ENCODE peak calls at places on chromosomes 3 and 15, in seven cellular contexts. Z is C1 segment of cervical spinal cord; X is mesothelial cell of epicardium; W is posterior cingulate gyrus; R is naive thymus-derived CD4-positive, alpha-beta T cell; D is tibial nerve; U is effector CD4-positive, alpha-beta T cell. F is an unnamed sample.

GRCh38 chr3:64122476-64122875 is 99.2 kb upstream of the PSMD6 start:
- DNase-seq in Z (no peak), X (no peak), W (no peak), R (no peak), D (no peak), U (no peak), F (no peak)

GRCh38 chr15:74543583-74543982 is 2.6 kb downstream of the ARID3B start:
- DNase-seq in Z (no peak), X (no peak), W (no peak), R (peak; percentile 43), D (no peak), U (peak; percentile 3), F (no peak)

GRCh38 chr3:86954226-86954625 is 36.7 kb downstream of the VGLL3 start:
- DNase-seq in Z (no peak), X (no peak), W (no peak), R (no peak), D (no peak), U (no peak), F (no peak)

GRCh38 chr15:71512281-71513016 is 297.9 kb upstream of the NR2E3 start:
- DNase-seq in Z (no peak), X (no peak), W (no peak), R (no peak), D (no peak), U (no peak), F (no peak)

GRCh38 chr3:197522881-197523342 is 32.9 kb downstream of the BDH1 start:
- DNase-seq in Z (no peak), X (no peak), W (no peak), R (no peak), D (no peak), U (no peak), F (no peak)

GRCh38 chr3:98003306-98003969 is 31.2 kb upstream of the RIOX2 start:
- DNase-seq in Z (no peak), X (no peak), W (no peak), R (no peak), D (no peak), U (no peak), F (no peak)

GRCh38 chr15:88648357-88649214 is 9.8 kb downstream of the ISG20 start:
- DNase-seq in Z (no peak), X (peak; percentile 25), W (no peak), R (peak; percentile 45), D (peak; percentile 6), U (no peak), F (peak; percentile 55)

GRCh38 chr3:123951522-123952447 is 9.2 kb downstream of the CCDC14 start:
- DNase-seq in Z (no peak), X (no peak), W (no peak), R (no peak), D (no peak), U (no peak), F (no peak)

GRCh38 chr3:126104028-126104635 is 20.2 kb upstream of the SLC41A3 start:
- DNase-seq in Z (no peak), X (peak; percentile 31), W (no peak), R (no peak), D (no peak), U (no peak), F (peak; percentile 55)

GRCh38 chr15:45660231-45660979 is 25.6 kb downstream of the SQOR start:
- DNase-seq in Z (no peak), X (no peak), W (no peak), R (no peak), D (peak; percentile 24), U (no peak), F (no peak)

GRCh38 chr15:43204016-43204901 is 16.6 kb downstream of the EPB42 start:
- DNase-seq in Z (no peak), X (no peak), W (peak; percentile 40), R (peak; percentile 31), D (peak; percentile 55), U (peak; percentile 24), F (no peak)

GRCh38 chr3:49674491-49674983 is 386 bp downstream of the APEH start:
- DNase-seq in Z (no peak), X (no peak), W (no peak), R (peak; percentile 48), D (no peak), U (peak; percentile 16), F (no peak)

GRCh38 chr3:59240856-59241255 is 191.0 kb upstream of the CFAP20DC start:
- DNase-seq in Z (no peak), X (no peak), W (no peak), R (no peak), D (no peak), U (no peak), F (no peak)

GRCh38 chr3:148710665-148711064 is 13.0 kb downstream of the AGTR1 start:
- DNase-seq in Z (no peak), X (no peak), W (no peak), R (no peak), D (no peak), U (no peak), F (no peak)

GRCh38 chr15:89665449-89666146 is 10.3 kb upstream of the KIF7 start:
- DNase-seq in Z (no peak), X (peak; percentile 68), W (peak; percentile 42), R (no peak), D (peak; percentile 23), U (no peak), F (peak; percentile 79)

GRCh38 chr3:194537732-194538247 is 51.0 kb upstream of the ATP13A3 start:
- DNase-seq in Z (no peak), X (no peak), W (no peak), R (no peak), D (no peak), U (no peak), F (no peak)

GRCh38 chr3:3923619-3924018 is 124.4 kb downstream of the LRRN1 start:
- DNase-seq in Z (no peak), X (no peak), W (no peak), R (no peak), D (no peak), U (no peak), F (no peak)

GRCh38 chr3:102094523-102094922 is 245.2 kb downstream of the NFKBIZ start:
- DNase-seq in Z (no peak), X (no peak), W (no peak), R (no peak), D (no peak), U (no peak), F (no peak)

GRCh38 chr3:81716870-81717509 is 44.5 kb downstream of the GBE1 start:
- DNase-seq in Z (no peak), X (no peak), W (no peak), R (no peak), D (no peak), U (no peak), F (no peak)

GRCh38 chr3:191376742-191377141 is 46.4 kb upstream of the UTS2B start:
- DNase-seq in Z (no peak), X (no peak), W (no peak), R (no peak), D (no peak), U (no peak), F (no peak)

GRCh38 chr3:58630081-58630709 is 36.4 kb downstream of the FAM3D start:
- DNase-seq in Z (peak; percentile 39), X (peak; percentile 84), W (peak; percentile 78), R (peak; percentile 31), D (peak; percentile 85), U (peak; percentile 38), F (peak; percentile 75)

GRCh38 chr3:36891651-36892268 is 53.1 kb downstream of the TRANK1 start:
- DNase-seq in Z (no peak), X (no peak), W (no peak), R (no peak), D (no peak), U (no peak), F (no peak)

GRCh38 chr3:138493804-138494606 is 59.6 kb downstream of the ESYT3 start:
- DNase-seq in Z (no peak), X (no peak), W (no peak), R (no peak), D (no peak), U (no peak), F (no peak)

GRCh38 chr15:64713592-64713991 is 61.8 kb downstream of the RBPMS2 start:
- DNase-seq in Z (no peak), X (no peak), W (no peak), R (no peak), D (no peak), U (no peak), F (no peak)

GRCh38 chr3:132222868-132223538 is 94.2 kb upstream of the ACP3 start:
- DNase-seq in Z (no peak), X (no peak), W (no peak), R (no peak), D (no peak), U (no peak), F (no peak)

GRCh38 chr3:66748175-66748876 is 247.5 kb upstream of the LRIG1 start:
- DNase-seq in Z (no peak), X (no peak), W (no peak), R (no peak), D (no peak), U (no peak), F (no peak)

GRCh38 chr15:74983725-74984231 is 11.6 kb upstream of the SCAMP5 start:
- DNase-seq in Z (no peak), X (no peak), W (no peak), R (no peak), D (no peak), U (no peak), F (no peak)

GRCh38 chr3:12632523-12632922 is 31.4 kb downstream of the RAF1 start:
- DNase-seq in Z (no peak), X (no peak), W (no peak), R (no peak), D (no peak), U (no peak), F (no peak)

GRCh38 chr15:29309139-29309538 is 39.5 kb upstream of the NSMCE3 start:
- DNase-seq in Z (no peak), X (no peak), W (no peak), R (no peak), D (no peak), U (no peak), F (no peak)

GRCh38 chr3:33096103-33096868 is 660 bp downstream of the GLB1 start:
- DNase-seq in Z (peak; percentile 47), X (no peak), W (peak; percentile 59), R (peak; percentile 23), D (peak; percentile 24), U (peak; percentile 15), F (no peak)

GRCh38 chr3:194023501-194024280 is 112.3 kb upstream of the HES1 start:
- DNase-seq in Z (no peak), X (no peak), W (no peak), R (no peak), D (no peak), U (no peak), F (no peak)

GRCh38 chr3:159499031-159499793 is 489.4 kb upstream of the IL12A start:
- DNase-seq in Z (no peak), X (no peak), W (no peak), R (no peak), D (no peak), U (no peak), F (no peak)

GRCh38 chr3:19901918-19902317 is 32.1 kb downstream of the EFHB start:
- DNase-seq in Z (no peak), X (no peak), W (no peak), R (no peak), D (no peak), U (no peak), F (no peak)

GRCh38 chr3:106624154-106624553 is 753.1 kb upstream of the CCDC54 start:
- DNase-seq in Z (no peak), X (no peak), W (no peak), R (no peak), D (no peak), U (no peak), F (no peak)

GRCh38 chr15:34893967-34894366 is 75.6 kb downstream of the AQR start:
- DNase-seq in Z (no peak), X (no peak), W (no peak), R (no peak), D (no peak), U (no peak), F (no peak)

GRCh38 chr15:64246364-64247189 is 83.8 kb upstream of the PPIB start:
- DNase-seq in Z (no peak), X (no peak), W (no peak), R (no peak), D (no peak), U (no peak), F (no peak)

GRCh38 chr3:50371133-50371670 is 11.9 kb upstream of the TMEM115 start:
- DNase-seq in Z (no peak), X (no peak), W (no peak), R (no peak), D (no peak), U (no peak), F (no peak)

GRCh38 chr3:174356596-174356995 is 502.5 kb upstream of the NAALADL2 start:
- DNase-seq in Z (no peak), X (no peak), W (no peak), R (no peak), D (no peak), U (no peak), F (no peak)

F was measured in right atrium auricular region.